ENCODE peak calls at places on chromosome X, in nine cellular contexts. S, W, Q, A, D, C, E, U and G are unnamed samples.

GRCh38 chrX:139936259-139936658 is 3.4 kb upstream of the ATP11C start:
- DNase-seq in U (no peak), E (no peak), D (no peak), A (no peak), C (no peak), S (no peak), Q (no peak), W (no peak), G (no peak)

GRCh38 chrX:119482497-119483480 is 14.5 kb downstream of the SLC25A5 start:
- DNase-seq in U (peak), W (peak), E (peak), A (peak), D (no peak), S (peak), Q (peak), C (peak), G (peak)

GRCh38 chrX:72306851-72307645 is 1.3 kb upstream of the CITED1 start:
- DNase-seq in C (peak), U (peak), E (peak), A (peak), Q (no peak), D (no peak), S (no peak), W (no peak), G (no peak)

GRCh38 chrX:153562546-153562945 is 36.4 kb downstream of the CCNQ start:
- DNase-seq in D (no peak), W (no peak), E (no peak), Q (no peak), A (no peak), S (no peak), U (no peak), C (no peak), G (no peak)

GRCh38 chrX:119486745-119487144 is 18.5 kb downstream of the SLC25A5 start:
- DNase-seq in W (no peak), S (no peak), U (no peak), D (no peak), A (no peak), C (no peak), Q (no peak), E (no peak), G (no peak)

GRCh38 chrX:45710081-45710801 is 509.6 kb upstream of the DIPK2B start:
- DNase-seq in A (peak), W (no peak), Q (no peak), S (peak), C (no peak), E (peak), D (peak), U (peak), G (no peak)

GRCh38 chrX:65587616-65588526 is 53.3 kb upstream of the LAS1L start:
- DNase-seq in A (no peak), C (peak), W (no peak), D (peak), E (peak), Q (no peak), U (peak), S (no peak), G (no peak)

GRCh38 chrX:21438792-21439191 is 64.6 kb downstream of the CNKSR2 start:
- DNase-seq in Q (no peak), D (no peak), U (no peak), C (no peak), E (no peak), S (no peak), A (no peak), W (no peak), G (no peak)

GRCh38 chrX:13024911-13025454 is 19.4 kb downstream of the FAM9C start:
- DNase-seq in D (no peak), W (no peak), C (no peak), Q (no peak), U (no peak), S (no peak), A (no peak), E (no peak), G (no peak)

GRCh38 chrX:40105791-40106676 is 8.3 kb upstream of the BCOR start:
- DNase-seq in W (peak), A (peak), U (no peak), S (peak), Q (peak), E (peak), C (peak), D (peak), G (peak)

GRCh38 chrX:49844622-49845021 is 15.5 kb downstream of the PAGE4 start:
- DNase-seq in A (no peak), W (no peak), E (no peak), S (no peak), D (no peak), U (no peak), C (no peak), Q (no peak), G (no peak)

GRCh38 chrX:133881893-133882292 is 103.5 kb downstream of the GPC3 start:
- DNase-seq in C (no peak), A (no peak), S (no peak), E (no peak), W (no peak), Q (no peak), D (no peak), U (no peak), G (no peak)